ENCODE peak calls at places on chromosomes 11 and 22, in six cellular contexts. B is H1, R is IMR-90, L is A549, T is K562, C is HepG2. E is an unnamed sample.
A peak's percentile ranks its signal among the peaks of the same experiment; 100 is the strongest.

GRCh38 chr11:27234043-27234668 is 128.9 kb downstream of the CCDC34 start:
- DNase-seq in B (no peak), R (peak; percentile 94), L (peak; percentile 82), T (no peak), C (peak; percentile 82), E (no peak)

GRCh38 chr11:61728940-61729219 is 23.6 kb upstream of the MYRF start:
- DNase-seq in B (no peak), R (peak; percentile 50), L (peak; percentile 60), T (no peak), C (no peak), E (no peak)

GRCh38 chr11:123174196-123175183 is 20.6 kb downstream of the CLMP start:
- DNase-seq in B (no peak), R (peak; percentile 99), L (peak; percentile 54), T (no peak), C (no peak), E (no peak)

GRCh38 chr11:33735426-33736147 is 636 bp downstream of the CD59 start:
- DNase-seq in B (no peak), R (no peak), L (peak; percentile 44), T (no peak), C (peak; percentile 34), E (peak; percentile 31)

GRCh38 chr11:119586181-119586580 is 142.8 kb downstream of the NECTIN1 start:
- DNase-seq in B (no peak), R (no peak), L (no peak), T (no peak), C (no peak), E (no peak)

GRCh38 chr11:130648601-130649000 is 200.2 kb downstream of the ADAMTS15 start:
- DNase-seq in B (no peak), R (no peak), L (no peak), T (no peak), C (no peak), E (no peak)

GRCh38 chr22:44207981-44208317 is 27.2 kb downstream of the PARVG start:
- DNase-seq in B (no peak), R (no peak), L (no peak), T (no peak), C (no peak), E (peak; percentile 6)

GRCh38 chr11:131811380-131811779 is 441.0 kb downstream of the NTM start:
- DNase-seq in B (no peak), R (no peak), L (no peak), T (no peak), C (no peak), E (no peak)

GRCh38 chr11:81135570-81135969 is 1598.1 kb downstream of the FAM181B start:
- DNase-seq in B (no peak), R (no peak), L (no peak), T (no peak), C (no peak), E (no peak)

GRCh38 chr11:46278387-46279173 is 1.1 kb downstream of the CREB3L1 start:
- DNase-seq in B (no peak), R (peak; percentile 59), L (no peak), T (peak; percentile 84), C (no peak), E (peak; percentile 83)

GRCh38 chr11:70111269-70112016 is 33.3 kb downstream of the ANO1 start:
- DNase-seq in B (no peak), R (peak; percentile 67), L (peak; percentile 39), T (peak; percentile 80), C (peak; percentile 5), E (peak; percentile 33)

GRCh38 chr11:29310706-29311342 is 706.0 kb downstream of the KCNA4 start:
- DNase-seq in B (no peak), R (peak; percentile 49), L (no peak), T (no peak), C (no peak), E (no peak)

GRCh38 chr22:19890502-19891349 is 36.1 kb upstream of the GNB1L start:
- DNase-seq in B (no peak), R (no peak), L (no peak), T (no peak), C (no peak), E (no peak)

GRCh38 chr11:116513894-116514293 is 258.9 kb downstream of the BUD13 start:
- DNase-seq in B (peak; percentile 47), R (peak; percentile 28), L (peak; percentile 54), T (peak; percentile 63), C (peak; percentile 64), E (peak; percentile 87)

GRCh38 chr11:125289419-125290088 is 125.0 kb downstream of the PKNOX2 start:
- DNase-seq in B (no peak), R (no peak), L (no peak), T (no peak), C (no peak), E (no peak)

GRCh38 chr11:57325735-57326048 is 940 bp upstream of the TNKS1BP1 start:
- DNase-seq in B (no peak), R (no peak), L (peak; percentile 37), T (no peak), C (no peak), E (no peak)

GRCh38 chr22:49807780-49808708 is 19.6 kb downstream of the BRD1 start:
- DNase-seq in B (no peak), R (no peak), L (no peak), T (peak; percentile 45), C (no peak), E (no peak)

GRCh38 chr11:73760066-73760679 is 701 bp downstream of the RAB6A start:
- DNase-seq in B (no peak), R (peak; percentile 11), L (peak; percentile 48), T (peak; percentile 65), C (no peak), E (peak; percentile 46)

DNA sequence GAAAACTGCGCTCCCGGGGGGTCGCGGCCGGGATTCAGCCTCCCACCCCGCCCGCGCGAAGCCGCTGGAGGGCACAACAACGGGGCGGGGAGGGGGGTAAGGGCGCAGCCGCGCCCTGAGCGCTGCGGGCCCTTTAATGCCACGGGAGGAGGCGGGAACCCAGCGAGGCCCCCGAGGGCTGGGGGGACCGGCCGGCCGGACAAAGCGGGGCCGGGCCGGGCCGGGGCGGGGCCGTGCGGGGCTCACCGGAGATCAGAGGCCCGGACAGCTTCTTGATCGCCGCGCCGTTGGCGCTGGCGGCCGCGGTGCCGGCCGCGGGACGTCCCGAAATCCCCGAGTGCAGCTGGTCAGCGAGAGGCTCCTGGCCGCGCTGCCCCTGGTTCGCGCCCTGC is 1.2 kb downstream of the CDKN1C start:
- DNase-seq in B (no peak), R (no peak), L (no peak), T (peak; percentile 70), C (no peak), E (no peak)
- TF ChIP-seq USF2 in B (no peak), R (no peak), L (no peak), T (no peak), C (no peak), E (no peak)

GRCh38 chr11:843818-844692 is 1.4 kb downstream of the TSPAN4 start:
- DNase-seq in B (peak; percentile 89), R (peak; percentile 90), L (peak; percentile 96), T (peak; percentile 49), C (peak; percentile 89), E (peak; percentile 88)
- TF ChIP-seq USF2 in B (no peak), R (peak; percentile 63), L (no peak), T (no peak), C (no peak), E (peak; percentile 22)

DNA sequence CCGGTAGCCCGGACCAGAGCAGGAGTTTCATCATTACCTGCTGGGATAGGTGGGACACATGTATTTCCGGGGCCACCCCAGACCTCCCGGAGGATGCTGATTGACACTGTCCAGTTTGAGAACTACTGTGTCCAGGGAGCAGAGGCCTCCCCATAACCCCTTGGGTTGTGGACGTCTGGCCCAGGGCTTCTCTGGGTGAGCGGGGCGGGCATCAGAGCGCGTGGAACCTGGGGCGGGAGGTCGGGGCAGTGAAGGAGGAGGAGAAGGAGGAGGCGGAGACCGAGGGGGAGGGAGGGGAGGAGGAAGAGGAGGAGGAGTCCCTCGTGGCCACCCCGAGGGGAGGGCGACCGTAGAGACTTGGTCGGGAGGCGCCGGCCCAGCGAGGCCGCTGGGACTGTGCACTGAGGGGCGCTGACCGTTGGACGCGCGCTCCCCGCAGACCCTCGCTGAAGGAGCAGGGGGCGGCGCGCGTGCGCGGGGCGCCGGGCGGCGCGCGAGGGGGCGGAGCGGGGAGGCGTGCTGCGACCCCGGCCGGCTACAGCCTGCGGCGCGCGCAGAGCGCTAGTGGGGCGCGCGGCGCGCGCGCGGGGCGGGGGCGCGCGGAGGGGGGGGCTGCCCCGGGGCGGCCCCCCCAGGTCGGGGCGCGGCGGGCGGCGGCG is at the start of gene GRK3:
- DNase-seq in B (peak; percentile 29), R (peak; percentile 27), L (peak; percentile 59), T (peak; percentile 87), C (no peak), E (peak; percentile 70)
- TF ChIP-seq USF2 in B (no peak), R (no peak), L (no peak), T (no peak), C (no peak), E (no peak)

DNA sequence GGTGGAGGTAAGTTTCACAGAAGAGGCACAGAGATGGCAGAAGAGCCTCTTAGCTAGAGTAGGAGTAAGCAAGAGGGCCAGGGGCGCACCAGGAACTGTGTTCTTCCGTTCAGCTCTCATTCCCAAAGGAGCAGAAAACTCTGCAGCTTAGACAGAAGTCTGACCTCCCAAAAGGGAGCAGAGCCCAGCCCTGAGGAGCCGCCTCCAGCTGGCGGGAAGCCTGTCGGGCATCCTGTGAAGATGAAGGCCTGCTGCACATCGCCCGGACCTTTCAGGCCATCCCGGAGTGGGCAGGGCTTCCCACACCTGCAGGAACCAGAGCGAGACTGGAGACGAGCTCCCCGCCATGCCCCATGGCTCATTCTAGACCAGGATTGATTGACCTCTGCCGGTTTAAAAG is 1102.8 kb downstream of the BRD1 start:
- DNase-seq in B (no peak), R (no peak), L (no peak), T (no peak), C (no peak), E (no peak)
- TF ChIP-seq USF2 in B (no peak), R (no peak), L (no peak), T (no peak), C (no peak), E (no peak)

GRCh38 chr11:114031599-114032320 is 27.8 kb upstream of the ZBTB16 start:
- DNase-seq in B (no peak), R (no peak), L (no peak), T (no peak), C (no peak), E (no peak)

GRCh38 chr11:114027396-114027795 is 32.1 kb upstream of the ZBTB16 start:
- DNase-seq in B (no peak), R (no peak), L (no peak), T (no peak), C (no peak), E (no peak)

GRCh38 chr11:114025329-114025907 is 34.1 kb upstream of the ZBTB16 start:
- DNase-seq in B (no peak), R (no peak), L (no peak), T (no peak), C (no peak), E (no peak)

GRCh38 chr11:114027941-114028340 is 31.6 kb upstream of the ZBTB16 start:
- DNase-seq in B (no peak), R (no peak), L (no peak), T (no peak), C (no peak), E (no peak)

GRCh38 chr11:114026355-114026754 is 33.2 kb upstream of the ZBTB16 start:
- DNase-seq in B (peak; percentile 10), R (no peak), L (peak; percentile 18), T (peak; percentile 32), C (peak; percentile 18), E (peak; percentile 18)
- TF ChIP-seq USF2 in B (peak; percentile 79), R (no peak), L (no peak), T (peak; percentile 74), C (no peak), E (peak; percentile 85)

GRCh38 chr11:86559311-86559945 is 113.0 kb downstream of the ME3 start:
- DNase-seq in B (no peak), R (peak; percentile 78), L (no peak), T (no peak), C (no peak), E (no peak)
- TF ChIP-seq USF2 in B (no peak), R (no peak), L (no peak), T (no peak), C (no peak), E (no peak)

E was measured in WTC11.